ENCODE peak calls at places on chromosomes 4 and X, in six cellular contexts. M is mesenchymal stem cell, O is prostate gland, I is tibial artery, V is sigmoid colon, C is GM23338. A is an unnamed sample.

GRCh38 chr4:81173213-81173612 is 41.8 kb downstream of the PRKG2 start:
- DNase-seq in O (no peak), M (peak), I (no peak), V (no peak), C (no peak), A (no peak)

GRCh38 chr4:65665951-65666523 is 4.3 kb downstream of the EPHA5 start:
- DNase-seq in I (no peak), V (no peak), O (no peak), M (peak), C (peak), A (no peak)

GRCh38 chrX:109601458-109601857 is 23.5 kb downstream of the KCNE5 start:
- DNase-seq in V (no peak), I (no peak), C (no peak), O (no peak), M (no peak), A (no peak)

GRCh38 chrX:129996120-129996519 is 13.7 kb downstream of the BCORL1 start:
- DNase-seq in V (no peak), M (no peak), O (no peak), C (no peak), I (no peak), A (no peak)

GRCh38 chr4:159446266-159446976 is 343.5 kb downstream of the RAPGEF2 start:
- DNase-seq in C (peak), O (peak), V (no peak), I (peak), M (peak), A (peak)

GRCh38 chr4:6221296-6221850 is 21.0 kb upstream of the JAKMIP1 start:
- DNase-seq in M (no peak), V (peak), I (peak), O (no peak), C (peak), A (peak)

GRCh38 chrX:125137521-125137920 is 182.2 kb upstream of the TEX13C start:
- DNase-seq in C (no peak), V (no peak), O (no peak), M (no peak), I (no peak), A (no peak)

GRCh38 chr4:112953295-112953694 is 96.2 kb upstream of the ANK2 start:
- DNase-seq in I (no peak), V (no peak), M (no peak), C (peak), O (no peak), A (no peak)

GRCh38 chrX:151985531-151985930 is 11.1 kb upstream of the GABRE start:
- DNase-seq in O (no peak), V (no peak), M (no peak), C (no peak), I (no peak), A (no peak)

GRCh38 chrX:38929966-38930421 is 128.7 kb downstream of the MID1IP1 start:
- DNase-seq in I (peak), M (peak), V (peak), C (no peak), O (no peak), A (no peak)

GRCh38 chr4:43132010-43132582 is 239.6 kb downstream of the GRXCR1 start:
- DNase-seq in V (no peak), O (peak), I (no peak), C (peak), M (peak), A (peak)

DNA sequence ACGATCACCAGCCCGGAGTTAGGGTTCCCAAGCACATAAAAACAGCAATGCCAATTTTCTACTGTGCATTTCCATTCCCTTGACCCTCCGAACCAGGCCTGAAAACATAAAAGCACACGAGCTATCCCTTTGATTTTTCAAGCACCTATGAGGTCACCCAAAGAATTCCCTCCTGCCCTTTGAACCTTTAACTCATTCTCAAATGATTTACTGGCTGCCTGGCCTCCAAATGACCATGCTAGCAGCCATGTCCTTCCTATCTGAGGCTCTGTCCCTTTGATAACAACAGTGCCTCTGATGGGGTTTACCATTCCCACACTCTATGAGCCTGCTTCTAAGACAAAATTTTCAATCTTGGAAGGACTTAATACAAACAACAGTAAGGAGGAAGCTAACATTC is 15.2 kb downstream of the SHROOM4 start:
- DNase-seq in M (no peak), C (no peak), O (no peak), V (no peak), I (no peak), A (no peak)
- H3K27ac ChIP-seq in M (peak), C (no peak), O (no peak), V (no peak), I (no peak), A (no peak)

GRCh38 chr4:119715490-119716445 is 87.2 kb upstream of the PDE5A start:
- DNase-seq in C (no peak), M (no peak), I (no peak), V (no peak), O (no peak), A (no peak)
- H3K27ac ChIP-seq in C (no peak), M (no peak), I (no peak), V (no peak), O (no peak), A (no peak)

GRCh38 chr4:86818211-86818610 is 31.0 kb downstream of the SLC10A6 start:
- DNase-seq in M (peak), O (no peak), I (no peak), V (no peak), C (no peak), A (no peak)

GRCh38 chr4:86816463-86817107 is 32.6 kb downstream of the SLC10A6 start:
- DNase-seq in O (no peak), I (peak), M (no peak), V (peak), C (no peak), A (no peak)

GRCh38 chr4:86810867-86811266 is 38.3 kb downstream of the SLC10A6 start:
- DNase-seq in O (no peak), I (no peak), V (no peak), M (no peak), C (no peak), A (no peak)

GRCh38 chr4:86818845-86819244 is 30.3 kb downstream of the SLC10A6 start:
- DNase-seq in C (peak), I (no peak), V (no peak), M (no peak), O (no peak), A (no peak)

GRCh38 chr4:86815653-86816052 is 33.5 kb downstream of the SLC10A6 start:
- DNase-seq in C (no peak), I (no peak), M (no peak), O (no peak), V (no peak), A (no peak)
- H3K27ac ChIP-seq in C (no peak), I (no peak), M (no peak), O (no peak), V (no peak), A (no peak)

GRCh38 chrX:56802921-56803848 is 74.1 kb downstream of the NBDY start:
- DNase-seq in O (peak), M (peak), C (peak), I (no peak), V (peak), A (peak)

GRCh38 chrX:56805399-56805798 is 76.4 kb downstream of the NBDY start:
- DNase-seq in O (no peak), I (no peak), V (no peak), M (no peak), C (no peak), A (no peak)

GRCh38 chrX:56804867-56805266 is 75.8 kb downstream of the NBDY start:
- DNase-seq in C (no peak), M (no peak), V (no peak), O (no peak), I (no peak), A (no peak)

GRCh38 chrX:56802428-56802827 is 73.4 kb downstream of the NBDY start:
- DNase-seq in O (no peak), I (no peak), C (no peak), V (no peak), M (no peak), A (no peak)

GRCh38 chrX:56803849-56804681 is 75.0 kb downstream of the NBDY start:
- DNase-seq in V (no peak), I (no peak), M (no peak), O (no peak), C (no peak), A (no peak)
- H3K27ac ChIP-seq in V (peak), I (no peak), M (no peak), O (peak), C (peak), A (peak)

DNA sequence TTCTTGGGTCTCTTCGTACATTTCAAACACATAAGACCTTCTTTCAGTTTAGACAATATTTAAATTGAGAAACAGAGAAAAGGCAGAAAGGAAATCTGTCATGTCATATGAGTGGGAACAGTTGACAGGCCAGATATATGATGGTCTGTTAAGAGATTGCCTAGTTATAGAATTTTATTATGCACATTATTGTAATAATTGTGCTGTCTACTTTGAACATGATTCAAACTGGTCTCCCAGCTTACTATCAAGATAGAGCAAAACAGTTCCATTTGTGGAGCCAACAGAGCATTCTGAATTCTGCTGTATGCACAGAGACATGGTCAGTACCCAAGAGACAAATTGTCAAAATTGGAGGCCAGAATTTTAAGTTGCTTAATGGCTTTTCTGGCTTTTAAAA is 139.4 kb downstream of the FBXO8 start:
- DNase-seq in O (no peak), I (no peak), M (no peak), C (no peak), V (no peak), A (no peak)
- H3K27ac ChIP-seq in O (no peak), I (no peak), M (no peak), C (no peak), V (peak), A (no peak)

A was measured in caudate nucleus.